ENCODE peak calls at places on chromosomes 13 and 19, in four cellular contexts. T is AG09309; B is AG20443; U is CD4-positive, alpha-beta memory T cell. R is an unnamed sample.

GRCh38 chr13:106466691-106467405 is 68.6 kb downstream of the EFNB2 start:
- DNase-seq in T (no peak), B (no peak), U (no peak), R (no peak)

GRCh38 chr19:35633727-35634440 is 5.0 kb downstream of the RBM42 start:
- DNase-seq in T (no peak), B (no peak), U (no peak), R (no peak)

GRCh38 chr19:55146078-55146647 is 2.8 kb downstream of the TNNT1 start:
- DNase-seq in T (no peak), B (peak; percentile 56), U (no peak), R (no peak)

GRCh38 chr19:9934132-9934950 is 2.0 kb downstream of the OLFM2 start:
- DNase-seq in T (no peak), B (peak; percentile 90), U (peak; percentile 80), R (no peak)

GRCh38 chr19:10120538-10121198 is 969 bp upstream of the EIF3G start:
- DNase-seq in T (peak; percentile 81), B (peak; percentile 75), U (no peak), R (peak; percentile 48)

GRCh38 chr13:66509176-66509575 is 721.0 kb downstream of the PCDH9 start:
- DNase-seq in T (no peak), B (no peak), U (no peak), R (no peak)

GRCh38 chr19:19550454-19550842 is 12.4 kb downstream of the CILP2 start:
- DNase-seq in T (peak; percentile 34), B (peak; percentile 56), U (no peak), R (no peak)

GRCh38 chr13:53112522-53112921 is 83.9 kb downstream of the OLFM4 start:
- DNase-seq in T (no peak), B (no peak), U (no peak), R (no peak)

GRCh38 chr19:16460454-16460853 is 11.3 kb downstream of the EPS15L1 start:
- DNase-seq in T (no peak), B (no peak), U (no peak), R (no peak)

GRCh38 chr13:66829803-66830202 is 400.3 kb downstream of the PCDH9 start:
- DNase-seq in T (no peak), B (no peak), U (no peak), R (no peak)

GRCh38 chr19:11378319-11379189 is 4.1 kb downstream of the SWSAP1 start:
- DNase-seq in T (no peak), B (peak; percentile 77), U (no peak), R (peak; percentile 63)

GRCh38 chr13:110699148-110700145 is 6.5 kb downstream of the CARS2 start:
- DNase-seq in T (no peak), B (no peak), U (no peak), R (no peak)

GRCh38 chr13:107642841-107643240 is 572.5 kb downstream of the LIG4 start:
- DNase-seq in T (no peak), B (no peak), U (no peak), R (no peak)

GRCh38 chr13:23778879-23779278 is 110.3 kb downstream of the MIPEP start:
- DNase-seq in T (no peak), B (peak; percentile 32), U (no peak), R (peak; percentile 55)

GRCh38 chr13:66410314-66410713 is 819.8 kb downstream of the PCDH9 start:
- DNase-seq in T (no peak), B (no peak), U (no peak), R (no peak)

GRCh38 chr19:47028372-47028672 is 8.7 kb downstream of the NPAS1 start:
- DNase-seq in T (no peak), B (no peak), U (no peak), R (no peak)

GRCh38 chr13:24168392-24168750 is 7.9 kb downstream of the SPATA13 start:
- DNase-seq in T (no peak), B (peak; percentile 49), U (no peak), R (no peak)

GRCh38 chr19:53808710-53809125 is 15.4 kb downstream of the NLRP12 start:
- DNase-seq in T (no peak), B (peak; percentile 61), U (no peak), R (no peak)

GRCh38 chr13:25574437-25575426 is 203.0 kb downstream of the ATP8A2 start:
- DNase-seq in T (peak; percentile 52), B (peak; percentile 79), U (peak; percentile 60), R (peak; percentile 39)

GRCh38 chr13:111122056-111122455 is 6.9 kb downstream of the ARHGEF7 start:
- DNase-seq in T (no peak), B (no peak), U (no peak), R (no peak)

GRCh38 chr19:47447470-47448359 is 24.0 kb downstream of the SLC8A2 start:
- DNase-seq in T (no peak), B (peak; percentile 65), U (peak; percentile 52), R (no peak)

GRCh38 chr19:42216653-42217521 is 590 bp downstream of the DEDD2 start:
- DNase-seq in T (no peak), B (peak; percentile 55), U (no peak), R (no peak)

GRCh38 chr19:366951-367350 is 22.4 kb upstream of the MIER2 start:
- DNase-seq in T (no peak), B (no peak), U (no peak), R (no peak)